ENCODE peak calls at places on chromosomes 7 and 10, in five cellular contexts. L is neuronal stem cell, D is H1, R is IMR-90, K is mesendoderm. A is an unnamed sample. For H3K36me3, the result is how much of the 10 kb centered on the place peaks cover.

GRCh38 chr10:35433851-35434426 is 97.6 kb downstream of the CCNY start:
- DNase-seq in L (no peak), D (no peak), R (peak), K (no peak), A (peak)

GRCh38 chr10:21496285-21497176 is 29.0 kb downstream of the SKIDA1 start:
- DNase-seq in L (no peak), D (peak), R (peak), K (peak), A (peak)

GRCh38 chr7:112770051-112770450 is 20.1 kb downstream of the TMEM168 start:
- DNase-seq in L (no peak), D (no peak), R (no peak), K (peak), A (no peak)

GRCh38 chr10:38118072-38118807 is 24.1 kb downstream of the ZNF37A start:
- DNase-seq in L (no peak), D (no peak), R (peak), K (peak), A (peak)

GRCh38 chr10:118407742-118408141 is 65.6 kb upstream of the FAM204A start:
- DNase-seq in L (no peak), D (no peak), R (no peak), K (no peak), A (no peak)

GRCh38 chr7:23469150-23469960 is 936 bp downstream of the IGF2BP3 start:
- DNase-seq in L (no peak), D (peak), R (no peak), K (peak), A (peak)

GRCh38 chr7:32115831-32116230 is 45.6 kb upstream of the PDE1C start:
- DNase-seq in L (no peak), D (no peak), R (peak), K (no peak), A (no peak)

GRCh38 chr10:104391150-104391968 is 37.7 kb downstream of the CFAP58 start:
- DNase-seq in L (no peak), D (no peak), R (peak), K (peak), A (no peak)

GRCh38 chr7:40194743-40195142 is 59.9 kb downstream of the SUGCT start:
- DNase-seq in L (no peak), D (peak), R (peak), K (no peak), A (peak)

GRCh38 chr7:44486693-44487092 is 3.8 kb downstream of the NUDCD3 start:
- DNase-seq in L (no peak), D (no peak), R (peak), K (peak), A (peak)

GRCh38 chr7:123663200-123663599 is 7.5 kb downstream of the LMOD2 start:
- DNase-seq in L (no peak), D (no peak), R (no peak), K (no peak), A (no peak)

GRCh38 chr7:33869176-33869575 is 36.2 kb upstream of the BMPER start:
- DNase-seq in L (no peak), D (no peak), R (no peak), K (no peak), A (no peak)

GRCh38 chr10:3779146-3779707 is 5.8 kb downstream of the KLF6 start:
- DNase-seq in L (no peak), D (no peak), R (peak), K (no peak), A (peak)
- H3K36me3 ChIP-seq in L (half or more), D (under half), R (half or more), K (under half), A (half or more)

DNA sequence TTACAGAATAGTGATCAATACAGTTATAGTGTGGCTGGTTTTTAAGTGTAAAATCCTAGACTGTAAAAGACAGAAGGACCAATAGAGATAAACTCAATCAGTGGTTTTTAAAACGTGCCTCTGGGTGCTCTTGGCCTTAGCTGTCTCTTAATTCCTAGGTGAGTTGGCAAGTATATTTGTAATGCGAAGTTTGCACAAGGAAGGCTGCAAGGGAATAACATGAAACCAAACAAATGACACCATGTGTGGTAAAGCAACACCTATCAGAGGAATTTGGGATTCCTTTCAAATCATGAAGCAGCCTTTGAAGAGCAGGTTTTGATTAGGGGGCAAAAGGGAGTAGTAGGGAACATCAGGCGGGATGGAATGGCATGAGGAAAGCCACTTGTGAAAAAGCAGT is 284.6 kb downstream of the INHBA start:
- DNase-seq in L (no peak), D (no peak), R (no peak), K (no peak), A (no peak)
- H3K18ac ChIP-seq in L (no peak), D (no peak), R (no peak), K (no peak), A (no peak)

GRCh38 chr10:34079702-34080484 is 735.2 kb downstream of the PARD3 start:
- DNase-seq in L (no peak), D (no peak), R (no peak), K (no peak), A (no peak)

GRCh38 chr10:34081347-34081743 is 733.8 kb downstream of the PARD3 start:
- DNase-seq in L (no peak), D (no peak), R (no peak), K (no peak), A (no peak)

GRCh38 chr10:34080485-34081346 is 734.4 kb downstream of the PARD3 start:
- DNase-seq in L (no peak), D (no peak), R (no peak), K (no peak), A (no peak)

GRCh38 chr10:34078017-34078416 is 737.1 kb downstream of the PARD3 start:
- DNase-seq in L (no peak), D (no peak), R (no peak), K (no peak), A (no peak)

DNA sequence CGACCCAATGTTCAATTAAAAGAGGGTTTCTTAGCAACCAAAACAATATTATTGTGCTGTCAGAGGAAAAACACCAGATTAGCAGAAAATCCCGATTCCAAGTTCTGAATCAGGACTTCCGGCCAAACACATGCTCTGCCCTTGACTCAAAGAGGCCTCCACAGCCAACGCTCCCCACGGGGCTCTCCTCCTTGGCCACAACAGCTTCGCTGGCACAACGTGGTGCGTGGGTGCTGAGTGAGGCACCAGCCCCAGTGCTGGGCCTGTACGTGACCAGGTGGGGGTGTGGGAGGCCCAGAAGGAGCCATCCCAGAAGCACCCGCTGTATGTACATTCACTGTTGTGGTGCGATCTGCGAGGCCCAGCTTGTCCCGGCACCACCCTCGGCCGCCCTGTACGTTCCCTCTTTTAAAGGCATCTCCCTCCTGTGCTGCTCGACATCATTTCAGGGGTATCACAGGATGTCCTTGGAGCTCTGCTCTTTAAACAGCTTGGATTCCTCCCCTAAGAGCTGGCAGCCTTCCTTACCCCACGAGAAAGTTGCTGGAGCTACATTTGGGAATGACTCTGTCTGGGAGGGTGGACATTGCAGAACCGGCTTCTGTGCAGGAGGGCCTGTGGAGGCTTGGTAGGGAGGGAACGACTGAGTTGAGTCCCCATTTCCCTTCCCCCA is 736.2 kb downstream of the PARD3 start:
- DNase-seq in L (no peak), D (no peak), R (no peak), K (no peak), A (no peak)
- H2BK15ac ChIP-seq in L (no peak), D (no peak), R (no peak), K (no peak), A (no peak)

DNA sequence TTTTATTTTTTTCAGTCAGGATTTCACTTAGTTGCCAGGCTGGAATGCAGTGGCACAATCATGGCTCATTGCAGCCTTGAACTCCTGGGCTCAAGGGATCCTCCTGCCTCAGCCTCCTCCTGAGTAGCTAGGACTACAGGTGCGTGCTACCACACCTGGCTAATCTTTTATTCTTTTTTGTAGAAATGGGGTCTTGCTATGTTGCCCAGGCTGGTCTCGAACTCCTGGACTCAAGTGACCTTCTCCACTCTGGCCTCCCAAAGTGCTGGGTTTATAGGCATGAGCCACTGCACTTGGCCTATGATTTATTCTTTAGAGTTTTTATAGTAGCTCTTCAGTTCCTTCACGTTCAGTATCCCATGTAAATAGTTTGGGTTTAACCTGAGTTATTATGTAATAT is 5.5 kb downstream of the SND1 start:
- DNase-seq in L (no peak), D (no peak), R (no peak), K (no peak), A (no peak)
- H3K36me3 ChIP-seq in L (half or more), D (under half), R (under half), K (under half), A (under half)